ENCODE peak calls at places on chromosomes 16 and 17, in six cellular contexts. R, E, D, J, I and C are unnamed samples.

GRCh38 chr16:85523602-85524364 is 89.3 kb upstream of the GSE1 start:
- DNase-seq in R (peak; percentile 23), E (no peak), D (no peak), J (peak; percentile 82), I (peak; percentile 82), C (no peak)

GRCh38 chr17:4600563-4600962 is 16.2 kb downstream of the SMTNL2 start:
- DNase-seq in R (no peak), E (no peak), D (no peak), J (no peak), I (no peak), C (no peak)

GRCh38 chr17:70608193-70608592 is 438.9 kb downstream of the KCNJ2 start:
- DNase-seq in R (no peak), E (no peak), D (no peak), J (no peak), I (no peak), C (no peak)

GRCh38 chr17:50386451-50386994 is 10.8 kb downstream of the LRRC59 start:
- DNase-seq in R (no peak), E (no peak), D (no peak), J (no peak), I (no peak), C (no peak)

GRCh38 chr17:75181608-75182318 is 996 bp downstream of the SUMO2 start:
- DNase-seq in R (no peak), E (no peak), D (no peak), J (peak; percentile 59), I (no peak), C (no peak)

GRCh38 chr16:57606847-57607501 is 21.5 kb upstream of the ADGRG1 start:
- DNase-seq in R (no peak), E (no peak), D (no peak), J (no peak), I (peak; percentile 85), C (no peak)

GRCh38 chr17:57021226-57021940 is 43.5 kb downstream of the SCPEP1 start:
- DNase-seq in R (no peak), E (no peak), D (no peak), J (no peak), I (no peak), C (no peak)

GRCh38 chr16:2250652-2251280 is 621 bp downstream of the ECI1 start:
- DNase-seq in R (no peak), E (no peak), D (no peak), J (no peak), I (no peak), C (no peak)

GRCh38 chr17:22512997-22513538 is 820.7 kb downstream of the KCNJ18 start:
- DNase-seq in R (no peak), E (no peak), D (no peak), J (peak; percentile 61), I (no peak), C (no peak)

GRCh38 chr16:65548470-65548869 is 426.6 kb upstream of the CDH11 start:
- DNase-seq in R (no peak), E (no peak), D (no peak), J (no peak), I (no peak), C (no peak)

GRCh38 chr17:1122681-1123396 is 56.9 kb downstream of the ABR start:
- DNase-seq in R (no peak), E (no peak), D (peak; percentile 88), J (peak; percentile 81), I (peak; percentile 53), C (peak; percentile 85)

GRCh38 chr16:51465026-51465425 is 314.0 kb upstream of the SALL1 start:
- DNase-seq in R (no peak), E (no peak), D (no peak), J (no peak), I (no peak), C (no peak)

GRCh38 chr16:14302031-14302398 is 230.9 kb downstream of the MRTFB start:
- DNase-seq in R (no peak), E (no peak), D (peak; percentile 82), J (peak; percentile 89), I (peak; percentile 49), C (peak; percentile 79)

GRCh38 chr17:67639997-67640396 is 77.7 kb upstream of the NOL11 start:
- DNase-seq in R (no peak), E (no peak), D (no peak), J (no peak), I (no peak), C (no peak)

GRCh38 chr16:27505297-27506236 is 44.1 kb downstream of the GTF3C1 start:
- DNase-seq in R (no peak), E (no peak), D (no peak), J (no peak), I (no peak), C (no peak)

GRCh38 chr16:9499921-9500593 is 408.6 kb downstream of the HAPSTR1 start:
- DNase-seq in R (no peak), E (no peak), D (no peak), J (no peak), I (no peak), C (no peak)

GRCh38 chr17:49630113-49630900 is 47.6 kb downstream of the SPOP start:
- DNase-seq in R (no peak), E (no peak), D (no peak), J (no peak), I (no peak), C (no peak)

GRCh38 chr17:55496094-55496881 is 15.0 kb downstream of the SMIM36 start:
- DNase-seq in R (no peak), E (no peak), D (no peak), J (no peak), I (peak; percentile 28), C (no peak)

GRCh38 chr16:67361038-67361437 is 32.3 kb downstream of the TPPP3 start:
- DNase-seq in R (no peak), E (no peak), D (no peak), J (no peak), I (no peak), C (no peak)

GRCh38 chr17:6681176-6681575 is 29.6 kb downstream of the C17orf100 start:
- DNase-seq in R (no peak), E (no peak), D (no peak), J (no peak), I (no peak), C (no peak)

GRCh38 chr17:6677946-6678345 is 26.4 kb downstream of the C17orf100 start:
- DNase-seq in R (no peak), E (no peak), D (no peak), J (no peak), I (no peak), C (no peak)

GRCh38 chr17:6677158-6677831 is 25.7 kb downstream of the C17orf100 start:
- DNase-seq in R (no peak), E (no peak), D (peak; percentile 41), J (no peak), I (peak; percentile 27), C (no peak)

GRCh38 chr17:6681671-6682070 is 30.1 kb downstream of the C17orf100 start:
- DNase-seq in R (no peak), E (no peak), D (no peak), J (no peak), I (peak; percentile 28), C (no peak)

DNA sequence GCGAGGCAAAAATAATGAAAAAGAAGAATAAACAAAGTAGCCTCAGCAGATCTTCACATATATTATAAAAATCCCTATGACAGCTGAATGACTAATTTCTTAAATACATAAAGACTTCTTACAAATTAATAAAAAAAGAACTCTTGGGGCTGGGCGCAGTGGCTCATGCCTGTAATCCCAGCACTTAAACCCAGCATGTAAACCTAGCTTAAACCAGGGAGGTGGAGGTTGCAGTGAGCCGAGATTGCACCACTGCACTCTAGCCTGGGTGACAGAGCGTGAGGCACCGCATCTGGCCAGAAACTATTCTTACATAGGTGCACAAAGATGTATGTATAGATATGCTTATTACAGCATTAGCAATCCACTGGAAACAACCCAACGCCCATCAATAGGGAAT is 27.7 kb downstream of the C17orf100 start:
- DNase-seq in R (no peak), E (no peak), D (no peak), J (no peak), I (no peak), C (no peak)
- TF ChIP-seq POLR2A in R (no peak), E (no peak), D (no peak), J (no peak), I (no peak), C (no peak)

GRCh38 chr16:3492356-3492755 is 2.9 kb downstream of the C16orf90 start:
- DNase-seq in R (no peak), E (no peak), D (no peak), J (no peak), I (no peak), C (no peak)
- TF ChIP-seq TAF1 in R (no peak), E (no peak), D (no peak), J (no peak), I (no peak), C (no peak)

GRCh38 chr16:23337836-23338550 is 35.9 kb downstream of the SCNN1B start:
- DNase-seq in R (no peak), E (no peak), D (no peak), J (no peak), I (no peak), C (no peak)
- TF ChIP-seq POLR2AphosphoS5 in R (no peak), E (no peak), D (no peak), J (no peak), I (no peak), C (no peak)

GRCh38 chr17:7844292-7845154 is 10.3 kb upstream of the TMEM88 start:
- DNase-seq in R (no peak), E (peak; percentile 68), D (peak; percentile 95), J (peak; percentile 75), I (peak; percentile 92), C (peak; percentile 95)

GRCh38 chr17:7845359-7846062 is 9.4 kb upstream of the TMEM88 start:
- DNase-seq in R (no peak), E (no peak), D (no peak), J (no peak), I (no peak), C (no peak)

GRCh38 chr17:7842950-7843535 is 9.0 kb downstream of the KDM6B start:
- DNase-seq in R (no peak), E (no peak), D (no peak), J (no peak), I (peak; percentile 53), C (no peak)

GRCh38 chr17:7842380-7842949 is 8.4 kb downstream of the KDM6B start:
- DNase-seq in R (no peak), E (no peak), D (peak; percentile 58), J (peak; percentile 19), I (peak; percentile 56), C (peak; percentile 70)

DNA sequence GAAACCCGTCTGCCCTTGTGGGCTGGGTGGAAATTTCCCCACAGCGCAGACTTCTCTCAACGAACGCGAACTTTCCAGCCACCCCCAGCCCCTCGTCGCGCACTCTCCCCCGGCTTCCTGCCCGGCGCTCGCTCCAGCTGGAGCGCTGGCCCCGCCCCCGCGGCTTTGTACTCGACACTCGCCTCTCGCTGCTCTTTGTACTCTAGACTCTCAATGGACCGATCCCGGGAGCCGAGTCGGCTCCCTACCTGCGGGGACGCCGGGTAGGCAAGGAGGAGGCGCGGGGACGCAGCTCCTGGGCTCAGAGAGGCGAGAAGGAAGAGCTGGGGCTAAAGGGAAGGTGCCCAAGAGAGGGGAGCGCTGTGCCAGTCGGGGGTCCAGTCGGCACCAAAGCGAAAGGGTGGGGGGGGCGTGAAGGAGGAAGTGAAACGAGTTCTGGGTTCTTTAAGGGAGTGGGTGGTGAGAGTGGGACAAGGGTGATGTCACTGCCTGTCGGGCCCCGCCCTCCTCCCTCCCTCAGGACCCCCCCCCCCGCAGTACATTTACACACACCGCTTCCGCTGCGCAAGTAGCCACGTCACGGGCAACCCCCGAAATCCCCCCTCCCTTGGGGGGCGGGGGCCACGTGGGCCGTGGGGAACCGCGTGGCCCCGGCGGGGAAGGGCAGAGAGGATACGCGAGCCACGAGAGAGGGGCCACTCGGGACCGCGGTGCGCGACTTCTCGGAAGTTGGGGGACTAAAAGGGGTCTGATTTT is 9.7 kb downstream of the KDM6B start:
- DNase-seq in R (no peak), E (peak; percentile 70), D (peak; percentile 82), J (peak; percentile 68), I (peak; percentile 85), C (peak; percentile 79)
- TF ChIP-seq POLR2A in R (no peak), E (peak; percentile 65), D (no peak), J (peak; percentile 42), I (peak; percentile 69), C (no peak)

GRCh38 chr17:43810226-43810715 is 22.7 kb downstream of the MPP3 start:
- DNase-seq in R (no peak), E (no peak), D (no peak), J (no peak), I (no peak), C (no peak)
- TF ChIP-seq TAF1 in R (no peak), E (no peak), D (no peak), J (no peak), I (no peak), C (no peak)